ENCODE peak calls at places on chromosomes 7 and 10, in four cellular contexts. One of them, this sample, is unnamed.

GRCh38 chr7:103866919-103867318 is 122.5 kb downstream of the RELN start:
- DNase-seq in GM20000: no peak
- DNase-seq in brain microvascular endothelial cell: no peak
- DNase-seq in midbrain: no peak
- DNase-seq in this sample: no peak

GRCh38 chr7:12152196-12152918 is 58.7 kb upstream of the TMEM106B start:
- DNase-seq in GM20000: no peak
- DNase-seq in brain microvascular endothelial cell: no peak
- DNase-seq in midbrain: no peak
- DNase-seq in this sample: no peak

GRCh38 chr10:61452655-61453641 is at the start of gene TMEM26:
- DNase-seq in GM20000: no peak
- DNase-seq in brain microvascular endothelial cell: no peak
- DNase-seq in midbrain: peak; percentile 25
- DNase-seq in this sample: no peak

GRCh38 chr7:88693131-88693530 is 66.4 kb upstream of the ZNF804B start:
- DNase-seq in GM20000: no peak
- DNase-seq in brain microvascular endothelial cell: no peak
- DNase-seq in midbrain: no peak
- DNase-seq in this sample: no peak

GRCh38 chr7:38541440-38541839 is 89.7 kb downstream of the AMPH start:
- DNase-seq in GM20000: no peak
- DNase-seq in brain microvascular endothelial cell: no peak
- DNase-seq in midbrain: no peak
- DNase-seq in this sample: no peak

GRCh38 chr7:17305387-17306171 is 7.1 kb downstream of the AHR start:
- DNase-seq in GM20000: no peak
- DNase-seq in brain microvascular endothelial cell: no peak
- DNase-seq in midbrain: no peak
- DNase-seq in this sample: no peak

GRCh38 chr10:120221873-120222485 is 235.0 kb upstream of the PLPP4 start:
- DNase-seq in GM20000: peak; percentile 70
- DNase-seq in brain microvascular endothelial cell: peak; percentile 35
- DNase-seq in midbrain: no peak
- DNase-seq in this sample: no peak

GRCh38 chr10:88081457-88082054 is 218.1 kb downstream of the PTEN start:
- DNase-seq in GM20000: no peak
- DNase-seq in brain microvascular endothelial cell: no peak
- DNase-seq in midbrain: no peak
- DNase-seq in this sample: no peak

GRCh38 chr7:131173148-131173890 is 154.4 kb upstream of the MKLN1 start:
- DNase-seq in GM20000: no peak
- DNase-seq in brain microvascular endothelial cell: peak; percentile 84
- DNase-seq in midbrain: no peak
- DNase-seq in this sample: no peak

GRCh38 chr10:35004651-35005050 is 85.5 kb downstream of the CUL2 start:
- DNase-seq in GM20000: no peak
- DNase-seq in brain microvascular endothelial cell: no peak
- DNase-seq in midbrain: no peak
- DNase-seq in this sample: no peak

GRCh38 chr7:6306471-6306870 is 34.0 kb upstream of the CYTH3 start:
- DNase-seq in GM20000: no peak
- DNase-seq in brain microvascular endothelial cell: peak; percentile 48
- DNase-seq in midbrain: no peak
- DNase-seq in this sample: peak; percentile 75

GRCh38 chr7:34652784-34653183 is 5.2 kb upstream of the NPSR1 start:
- DNase-seq in GM20000: no peak
- DNase-seq in brain microvascular endothelial cell: no peak
- DNase-seq in midbrain: no peak
- DNase-seq in this sample: peak; percentile 24

GRCh38 chr10:22825841-22826240 is 102.0 kb upstream of the ARMC3 start:
- DNase-seq in GM20000: no peak
- DNase-seq in brain microvascular endothelial cell: no peak
- DNase-seq in midbrain: no peak
- DNase-seq in this sample: no peak

GRCh38 chr10:73892314-73893080 is 18.1 kb upstream of the CAMK2G start:
- DNase-seq in GM20000: no peak
- DNase-seq in brain microvascular endothelial cell: no peak
- DNase-seq in midbrain: no peak
- DNase-seq in this sample: no peak

GRCh38 chr7:134562136-134562535 is 13.2 kb downstream of the AKR1B15 start:
- DNase-seq in GM20000: no peak
- DNase-seq in brain microvascular endothelial cell: peak; percentile 11
- DNase-seq in midbrain: no peak
- DNase-seq in this sample: no peak

GRCh38 chr7:74671573-74671972 is 14.1 kb downstream of the GTF2I start:
- DNase-seq in GM20000: no peak
- DNase-seq in brain microvascular endothelial cell: no peak
- DNase-seq in midbrain: no peak
- DNase-seq in this sample: no peak

GRCh38 chr10:71771821-71772617 is 1.3 kb downstream of the VSIR start:
- DNase-seq in GM20000: no peak
- DNase-seq in brain microvascular endothelial cell: peak; percentile 43
- DNase-seq in midbrain: no peak
- DNase-seq in this sample: no peak

GRCh38 chr7:143388051-143388450 is 6.9 kb downstream of the ZYX start:
- DNase-seq in GM20000: no peak
- DNase-seq in brain microvascular endothelial cell: no peak
- DNase-seq in midbrain: no peak
- DNase-seq in this sample: no peak

GRCh38 chr10:68826764-68827591 is at the start of gene STOX1:
- DNase-seq in GM20000: peak; percentile 89
- DNase-seq in brain microvascular endothelial cell: peak; percentile 13
- DNase-seq in midbrain: peak; percentile 36
- DNase-seq in this sample: peak; percentile 29

GRCh38 chr10:24920907-24921881 is 31.2 kb downstream of the PRTFDC1 start:
- DNase-seq in GM20000: peak; percentile 28
- DNase-seq in brain microvascular endothelial cell: peak; percentile 97
- DNase-seq in midbrain: peak; percentile 68
- DNase-seq in this sample: peak; percentile 74

GRCh38 chr10:75230600-75231038 is 5.1 kb downstream of the COMTD1 start:
- DNase-seq in GM20000: peak; percentile 82
- DNase-seq in brain microvascular endothelial cell: peak; percentile 92
- DNase-seq in midbrain: peak; percentile 88
- DNase-seq in this sample: no peak

GRCh38 chr10:127193125-127193524 is 3.3 kb downstream of the INSYN2A start:
- DNase-seq in GM20000: no peak
- DNase-seq in brain microvascular endothelial cell: peak; percentile 67
- DNase-seq in midbrain: no peak
- DNase-seq in this sample: no peak

GRCh38 chr7:42167914-42168236 is 69.1 kb downstream of the GLI3 start:
- DNase-seq in GM20000: no peak
- DNase-seq in brain microvascular endothelial cell: no peak
- DNase-seq in midbrain: no peak
- DNase-seq in this sample: no peak

GRCh38 chr7:27179503-27180430 is 5.3 kb downstream of the HOXA11 start:
- DNase-seq in GM20000: peak; percentile 82
- DNase-seq in brain microvascular endothelial cell: no peak
- DNase-seq in midbrain: peak; percentile 26
- DNase-seq in this sample: no peak

GRCh38 chr10:88042162-88043100 is 179.0 kb downstream of the PTEN start:
- DNase-seq in GM20000: no peak
- DNase-seq in brain microvascular endothelial cell: peak; percentile 23
- DNase-seq in midbrain: no peak
- DNase-seq in this sample: no peak